ENCODE peak calls at places on chromosomes 4 and X, in nine cellular contexts. P is WERI-Rb-1; C is stomach; X is cardiac muscle cell; W is CD8-positive, alpha-beta T cell; S is CD8-positive, alpha-beta memory T cell; Q is pancreas; K is SK-N-SH; V is astrocyte. F is an unnamed sample.

GRCh38 chr4:22637306-22637705 is 55.4 kb upstream of the GBA3 start:
- DNase-seq in P (no peak), C (no peak), X (no peak), W (no peak), S (no peak), Q (no peak), K (no peak), V (no peak), F (no peak)

GRCh38 chr4:74692973-74693372 is 101.3 kb downstream of the BTC start:
- DNase-seq in P (no peak), C (no peak), X (no peak), W (no peak), S (no peak), Q (no peak), K (no peak), V (peak; percentile 60), F (no peak)

GRCh38 chr4:140743194-140743931 is 12.8 kb downstream of the TBC1D9 start:
- DNase-seq in P (no peak), C (no peak), X (peak; percentile 21), W (no peak), S (no peak), Q (no peak), K (peak; percentile 12), V (peak; percentile 45), F (peak; percentile 71)

GRCh38 chr4:76782837-76783236 is 115.1 kb downstream of the SOWAHB start:
- DNase-seq in P (no peak), C (no peak), X (no peak), W (no peak), S (no peak), Q (no peak), K (no peak), V (peak; percentile 89), F (no peak)

GRCh38 chrX:15158736-15159406 is 111.0 kb downstream of the ASB9 start:
- DNase-seq in P (no peak), C (no peak), X (no peak), W (no peak), S (peak; percentile 29), Q (no peak), K (no peak), V (no peak), F (no peak)

GRCh38 chr4:118865091-118865708 is 23.5 kb upstream of the SYNPO2 start:
- DNase-seq in P (peak; percentile 61), C (peak; percentile 52), X (peak; percentile 71), W (no peak), S (peak; percentile 11), Q (peak; percentile 65), K (peak; percentile 62), V (peak; percentile 53), F (peak; percentile 79)

GRCh38 chr4:85520765-85521749 is 46.1 kb downstream of the ARHGAP24 start:
- DNase-seq in P (no peak), C (no peak), X (peak; percentile 4), W (no peak), S (no peak), Q (no peak), K (no peak), V (no peak), F (peak; percentile 77)

GRCh38 chr4:139852612-139853269 is 187.1 kb downstream of the MGST2 start:
- DNase-seq in P (no peak), C (no peak), X (no peak), W (no peak), S (no peak), Q (no peak), K (no peak), V (no peak), F (no peak)

GRCh38 chrX:107825698-107826285 is at the start of gene MID2:
- DNase-seq in P (peak; percentile 25), C (peak; percentile 67), X (peak; percentile 88), W (peak; percentile 6), S (peak; percentile 52), Q (peak; percentile 54), K (peak; percentile 17), V (peak; percentile 40), F (peak; percentile 87)

GRCh38 chr4:2051086-2051485 is 8.0 kb upstream of the NAT8L start:
- DNase-seq in P (no peak), C (no peak), X (no peak), W (no peak), S (no peak), Q (no peak), K (no peak), V (no peak), F (peak; percentile 37)

GRCh38 chrX:16700734-16701133 is 11.7 kb downstream of the CTPS2 start:
- DNase-seq in P (no peak), C (no peak), X (no peak), W (no peak), S (no peak), Q (peak; percentile 19), K (no peak), V (no peak), F (no peak)

GRCh38 chr4:59307609-59308008 is 1892.5 kb upstream of the ADGRL3 start:
- DNase-seq in P (no peak), C (no peak), X (no peak), W (no peak), S (no peak), Q (no peak), K (no peak), V (no peak), F (no peak)

GRCh38 chr4:119209586-119209985 is 2.9 kb upstream of the USP53 start:
- DNase-seq in P (no peak), C (no peak), X (no peak), W (no peak), S (no peak), Q (no peak), K (no peak), V (no peak), F (no peak)

GRCh38 chrX:54358424-54359211 is 772 bp upstream of the WNK3 start:
- DNase-seq in P (peak; percentile 87), C (no peak), X (peak; percentile 87), W (no peak), S (peak; percentile 1), Q (peak; percentile 44), K (peak; percentile 71), V (peak; percentile 63), F (peak; percentile 92)

GRCh38 chrX:68658530-68658929 is 11.1 kb downstream of the STARD8 start:
- DNase-seq in P (no peak), C (no peak), X (no peak), W (no peak), S (no peak), Q (no peak), K (no peak), V (no peak), F (no peak)
- H3K27ac ChIP-seq in P (no peak overlapping the region), C (no peak overlapping the region), X (no peak overlapping the region), W (no peak overlapping the region), S (no peak overlapping the region), Q (no peak overlapping the region), K (no peak overlapping the region), V (no peak overlapping the region), F (no peak overlapping the region)

DNA sequence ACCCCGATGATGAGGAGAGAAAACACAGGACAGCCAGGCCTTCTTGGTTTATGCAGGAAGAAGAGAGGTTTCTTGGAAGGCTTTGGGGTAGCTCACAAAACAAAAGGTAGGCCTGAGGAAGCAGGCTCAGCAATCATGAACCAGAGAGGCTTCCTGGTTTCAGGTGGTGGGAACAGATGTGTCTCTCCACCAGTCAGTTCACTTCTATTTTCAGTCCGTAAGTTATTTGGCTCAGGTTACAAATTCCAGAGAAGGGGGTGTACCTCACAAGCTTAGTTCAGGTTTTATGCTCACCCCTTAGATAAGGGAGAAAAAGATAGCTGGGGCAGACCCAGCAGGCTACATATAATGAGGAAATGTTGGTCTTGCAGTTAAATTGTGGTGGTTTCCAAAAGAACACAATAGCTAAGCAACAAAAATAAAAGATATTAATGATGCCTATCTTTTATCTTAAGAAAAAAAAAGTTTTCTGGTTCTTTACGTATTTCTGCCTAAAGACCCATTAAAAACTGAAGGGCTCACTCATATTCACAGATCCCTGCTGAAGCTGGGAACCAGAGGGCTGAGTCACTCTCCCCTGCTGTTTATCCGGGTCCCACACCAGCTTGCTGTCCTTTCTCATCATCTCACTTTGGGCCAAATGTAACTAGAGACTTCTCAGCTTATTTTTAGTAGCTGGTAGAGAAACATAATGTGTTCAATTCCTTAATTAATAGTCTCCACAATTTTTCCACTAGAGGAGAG is 177.0 kb downstream of the CAMK2D start:
- DNase-seq in P (peak; percentile 42), C (no peak), X (peak; percentile 74), W (no peak), S (no peak), Q (no peak), K (no peak), V (peak; percentile 80), F (peak; percentile 89)
- H3K27ac ChIP-seq in P (peak overlapping the region; percentile 33), C (peak overlapping the region; percentile 23), X (peak overlapping the region; percentile 97), W (no peak overlapping the region), S (no peak overlapping the region), Q (no peak overlapping the region), K (peak overlapping the region; percentile 67), V (peak overlapping the region; percentile 45), F (peak overlapping the region; percentile 46)

GRCh38 chr4:7037425-7037824 is 5.7 kb upstream of the TADA2B start:
- DNase-seq in P (no peak), C (no peak), X (no peak), W (no peak), S (no peak), Q (no peak), K (no peak), V (no peak), F (no peak)
- H3K27ac ChIP-seq in P (no peak overlapping the region), C (no peak overlapping the region), X (no peak overlapping the region), W (no peak overlapping the region), S (no peak overlapping the region), Q (no peak overlapping the region), K (no peak overlapping the region), V (no peak overlapping the region), F (no peak overlapping the region)

DNA sequence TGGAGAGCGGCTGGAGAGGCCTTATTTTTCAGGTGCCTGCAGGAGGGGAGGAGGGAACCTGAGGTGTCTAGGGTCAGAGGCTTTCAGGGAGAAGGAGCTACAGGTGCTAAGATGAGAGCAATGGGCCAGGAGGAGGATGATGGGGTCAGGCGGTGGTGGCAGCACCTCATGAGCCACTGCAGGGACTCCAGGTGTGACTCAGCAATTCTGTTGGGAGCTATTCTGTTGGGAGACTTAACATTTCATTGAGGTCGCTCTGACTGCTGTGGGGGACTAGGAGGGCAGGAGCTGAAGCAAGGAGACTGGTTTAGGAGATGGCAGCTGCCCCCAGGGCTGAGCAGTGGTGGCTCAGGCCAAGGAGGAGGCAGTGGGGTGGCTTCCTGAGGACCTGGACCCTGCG is 65.0 kb downstream of the CLDN34 start:
- DNase-seq in P (no peak), C (no peak), X (no peak), W (no peak), S (no peak), Q (no peak), K (no peak), V (no peak), F (no peak)
- H3K27ac ChIP-seq in P (no peak overlapping the region), C (no peak overlapping the region), X (no peak overlapping the region), W (no peak overlapping the region), S (no peak overlapping the region), Q (no peak overlapping the region), K (no peak overlapping the region), V (no peak overlapping the region), F (no peak overlapping the region)

DNA sequence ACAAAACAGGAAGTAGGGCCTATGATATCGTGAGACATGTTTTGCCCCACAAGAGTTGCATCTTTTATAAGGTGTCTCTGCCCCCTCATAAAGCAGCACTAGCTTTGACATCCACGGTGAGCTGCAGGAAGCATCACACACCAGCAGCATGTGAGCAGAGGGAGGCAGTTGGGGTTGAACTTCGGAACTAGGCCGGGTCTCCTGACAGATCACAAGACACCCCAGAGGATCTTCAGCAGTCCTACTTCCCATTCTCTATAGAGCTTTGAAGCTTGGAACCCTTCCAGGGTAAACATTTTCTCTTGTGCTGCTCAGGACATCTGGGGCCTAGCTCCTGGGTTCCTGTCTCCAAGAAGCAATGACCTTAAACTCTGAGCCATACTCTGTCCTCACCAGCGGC is 27.5 kb downstream of the YY2 start:
- DNase-seq in P (no peak), C (no peak), X (no peak), W (no peak), S (no peak), Q (no peak), K (no peak), V (no peak), F (no peak)
- H3K27ac ChIP-seq in P (no peak overlapping the region), C (no peak overlapping the region), X (peak overlapping the region; percentile 52), W (no peak overlapping the region), S (no peak overlapping the region), Q (no peak overlapping the region), K (no peak overlapping the region), V (no peak overlapping the region), F (no peak overlapping the region)

F was measured in endodermal cell.